ENCODE peak calls at places on chromosome 4, in six cellular contexts. E, C, T, G, L and O are unnamed samples. For H3K4me1, the result is how much of the 10 kb centered on the place peaks cover.

GRCh38 chr4:17385403-17385802 is 126.5 kb downstream of the QDPR start:
- DNase-seq in E (no peak), L (no peak), G (no peak), T (no peak), C (no peak), O (peak)

GRCh38 chr4:182145360-182145905 is 97.8 kb upstream of the TENM3 start:
- DNase-seq in E (no peak), T (no peak), C (peak), G (no peak), L (no peak), O (peak)

GRCh38 chr4:53963786-53964185 is 100.6 kb downstream of the CHIC2 start:
- DNase-seq in C (no peak), G (no peak), L (no peak), T (no peak), E (no peak), O (no peak)

GRCh38 chr4:112531146-112531545 is 15.2 kb upstream of the NEUROG2 start:
- DNase-seq in C (no peak), L (no peak), E (no peak), T (no peak), G (no peak), O (no peak)

GRCh38 chr4:2948895-2949781 is 14.1 kb downstream of the NOP14 start:
- DNase-seq in E (peak), G (no peak), C (no peak), T (no peak), L (no peak), O (peak)

GRCh38 chr4:55337944-55338343 is 8.1 kb upstream of the SRD5A3 start:
- DNase-seq in L (no peak), G (no peak), C (no peak), E (no peak), T (no peak), O (no peak)

GRCh38 chr4:101346562-101347266 is 612 bp downstream of the PPP3CA start:
- DNase-seq in C (peak), E (peak), T (no peak), G (peak), L (peak), O (peak)

GRCh38 chr4:54066718-54067129 is 2.3 kb upstream of the CHIC2 start:
- DNase-seq in L (no peak), E (no peak), T (no peak), C (no peak), G (peak), O (no peak)

GRCh38 chr4:78749972-78750727 is 26.0 kb upstream of the BMP2K start:
- DNase-seq in C (no peak), L (no peak), E (no peak), G (no peak), T (no peak), O (no peak)

GRCh38 chr4:119615068-119615744 is 13.4 kb downstream of the PDE5A start:
- DNase-seq in L (no peak), G (no peak), T (no peak), C (no peak), E (no peak), O (no peak)

GRCh38 chr4:87031946-87032345 is 97.1 kb downstream of the AFF1 start:
- DNase-seq in T (no peak), E (no peak), L (no peak), C (peak), G (no peak), O (no peak)
- H3K4me1 ChIP-seq in T (under half), E (under half), L (under half), C (half or more), G (under half), O (under half)

GRCh38 chr4:89279385-89279784 is 28.2 kb downstream of the GPRIN3 start:
- DNase-seq in C (no peak), G (no peak), T (no peak), E (no peak), L (no peak), O (no peak)

GRCh38 chr4:89273741-89274141 is 33.9 kb downstream of the GPRIN3 start:
- DNase-seq in G (no peak), E (no peak), T (no peak), L (no peak), C (no peak), O (no peak)

GRCh38 chr4:89277412-89277811 is 30.2 kb downstream of the GPRIN3 start:
- DNase-seq in G (no peak), E (no peak), C (no peak), L (no peak), T (no peak), O (no peak)

GRCh38 chr4:89276296-89276695 is 31.3 kb downstream of the GPRIN3 start:
- DNase-seq in L (no peak), G (no peak), C (no peak), E (no peak), T (no peak), O (no peak)

GRCh38 chr4:89275587-89275986 is 32.0 kb downstream of the GPRIN3 start:
- DNase-seq in G (no peak), T (no peak), C (no peak), L (no peak), E (no peak), O (peak)
- H3K4me1 ChIP-seq in G (under half), T (under half), C (under half), L (under half), E (under half), O (under half)

GRCh38 chr4:153522800-153523089 is 56.6 kb downstream of the TMEM131L start:
- DNase-seq in E (no peak), G (no peak), C (no peak), T (no peak), L (no peak), O (no peak)
- H3K4me1 ChIP-seq in E (under half), G (under half), C (under half), T (under half), L (under half), O (under half)

GRCh38 chr4:147923854-147924253 is 192.0 kb downstream of the ARHGAP10 start:
- DNase-seq in T (no peak), G (no peak), E (no peak), C (no peak), L (no peak), O (no peak)

GRCh38 chr4:147928400-147928799 is 196.5 kb downstream of the ARHGAP10 start:
- DNase-seq in G (no peak), C (no peak), L (no peak), T (no peak), E (no peak), O (no peak)

GRCh38 chr4:147933316-147933715 is 201.4 kb downstream of the ARHGAP10 start:
- DNase-seq in C (peak), L (no peak), E (no peak), T (no peak), G (no peak), O (no peak)

GRCh38 chr4:147924604-147925412 is 192.9 kb downstream of the ARHGAP10 start:
- DNase-seq in E (no peak), G (peak), L (peak), T (no peak), C (peak), O (peak)

GRCh38 chr4:147927377-147928137 is 195.7 kb downstream of the ARHGAP10 start:
- DNase-seq in E (no peak), C (no peak), L (no peak), T (no peak), G (no peak), O (no peak)
- H3K4me1 ChIP-seq in E (under half), C (under half), L (under half), T (under half), G (under half), O (under half)